ENCODE peak calls at places on chromosomes 5 and 9, in six cellular contexts. One of them, this sample, is unnamed.

GRCh38 chr9:3719286-3719685 is 193.5 kb upstream of the RFX3 start:
- DNase-seq in breast epithelium: no peak
- DNase-seq in stimulated activated CD8-positive, alpha-beta memory T cell treated with anti-CD3 and anti-CD28 coated beads, Interleukin-15, amount 100 ng/mL, for 24 hours: no peak
- DNase-seq in endothelial cell: no peak
- DNase-seq in amygdala: no peak
- DNase-seq in IMR-90: no peak
- DNase-seq in this sample: no peak

GRCh38 chr5:125874717-125875116 is 548.5 kb upstream of the GRAMD2B start:
- DNase-seq in breast epithelium: no peak
- DNase-seq in stimulated activated CD8-positive, alpha-beta memory T cell treated with anti-CD3 and anti-CD28 coated beads, Interleukin-15, amount 100 ng/mL, for 24 hours: no peak
- DNase-seq in endothelial cell: no peak
- DNase-seq in amygdala: no peak
- DNase-seq in IMR-90: no peak
- DNase-seq in this sample: no peak

GRCh38 chr9:78030553-78031270 is 899 bp downstream of the GNAQ start:
- DNase-seq in breast epithelium: peak; percentile 35
- DNase-seq in stimulated activated CD8-positive, alpha-beta memory T cell treated with anti-CD3 and anti-CD28 coated beads, Interleukin-15, amount 100 ng/mL, for 24 hours: peak; percentile 26
- DNase-seq in endothelial cell: peak; percentile 58
- DNase-seq in amygdala: peak; percentile 51
- DNase-seq in IMR-90: peak; percentile 21
- DNase-seq in this sample: no peak

GRCh38 chr5:122909470-122910100 is 64.2 kb downstream of the SNX24 start:
- DNase-seq in breast epithelium: no peak
- DNase-seq in stimulated activated CD8-positive, alpha-beta memory T cell treated with anti-CD3 and anti-CD28 coated beads, Interleukin-15, amount 100 ng/mL, for 24 hours: no peak
- DNase-seq in endothelial cell: no peak
- DNase-seq in amygdala: no peak
- DNase-seq in IMR-90: no peak
- DNase-seq in this sample: no peak

GRCh38 chr5:137199966-137200365 is 299.2 kb downstream of the SPOCK1 start:
- DNase-seq in breast epithelium: no peak
- DNase-seq in stimulated activated CD8-positive, alpha-beta memory T cell treated with anti-CD3 and anti-CD28 coated beads, Interleukin-15, amount 100 ng/mL, for 24 hours: no peak
- DNase-seq in endothelial cell: no peak
- DNase-seq in amygdala: no peak
- DNase-seq in IMR-90: peak; percentile 60
- DNase-seq in this sample: no peak

GRCh38 chr9:96061293-96061987 is 185.9 kb downstream of the ERCC6L2 start:
- DNase-seq in breast epithelium: no peak
- DNase-seq in stimulated activated CD8-positive, alpha-beta memory T cell treated with anti-CD3 and anti-CD28 coated beads, Interleukin-15, amount 100 ng/mL, for 24 hours: no peak
- DNase-seq in endothelial cell: peak; percentile 18
- DNase-seq in amygdala: no peak
- DNase-seq in IMR-90: peak; percentile 41
- DNase-seq in this sample: no peak

GRCh38 chr5:119379096-119379495 is 23.3 kb downstream of the TNFAIP8 start:
- DNase-seq in breast epithelium: no peak
- DNase-seq in stimulated activated CD8-positive, alpha-beta memory T cell treated with anti-CD3 and anti-CD28 coated beads, Interleukin-15, amount 100 ng/mL, for 24 hours: no peak
- DNase-seq in endothelial cell: no peak
- DNase-seq in amygdala: no peak
- DNase-seq in IMR-90: no peak
- DNase-seq in this sample: no peak

GRCh38 chr9:120846906-120847305 is 4.2 kb upstream of the PSMD5 start:
- DNase-seq in breast epithelium: no peak
- DNase-seq in stimulated activated CD8-positive, alpha-beta memory T cell treated with anti-CD3 and anti-CD28 coated beads, Interleukin-15, amount 100 ng/mL, for 24 hours: no peak
- DNase-seq in endothelial cell: no peak
- DNase-seq in amygdala: no peak
- DNase-seq in IMR-90: peak; percentile 26
- DNase-seq in this sample: no peak

GRCh38 chr5:180071418-180072255 is at the start of gene RNF130:
- DNase-seq in breast epithelium: peak; percentile 80
- DNase-seq in stimulated activated CD8-positive, alpha-beta memory T cell treated with anti-CD3 and anti-CD28 coated beads, Interleukin-15, amount 100 ng/mL, for 24 hours: peak; percentile 81
- DNase-seq in endothelial cell: peak; percentile 98
- DNase-seq in amygdala: peak; percentile 82
- DNase-seq in IMR-90: peak; percentile 88
- DNase-seq in this sample: peak; percentile 67

GRCh38 chr9:69097053-69097452 is 61.5 kb downstream of the FXN start:
- DNase-seq in breast epithelium: no peak
- DNase-seq in stimulated activated CD8-positive, alpha-beta memory T cell treated with anti-CD3 and anti-CD28 coated beads, Interleukin-15, amount 100 ng/mL, for 24 hours: no peak
- DNase-seq in endothelial cell: no peak
- DNase-seq in amygdala: no peak
- DNase-seq in IMR-90: peak; percentile 84
- DNase-seq in this sample: no peak

GRCh38 chr5:146461319-146461718 is 14.2 kb downstream of the TCERG1 start:
- DNase-seq in breast epithelium: no peak
- DNase-seq in stimulated activated CD8-positive, alpha-beta memory T cell treated with anti-CD3 and anti-CD28 coated beads, Interleukin-15, amount 100 ng/mL, for 24 hours: no peak
- DNase-seq in endothelial cell: no peak
- DNase-seq in amygdala: no peak
- DNase-seq in IMR-90: peak; percentile 20
- DNase-seq in this sample: no peak

GRCh38 chr5:105218018-105218417 is 1655.4 kb upstream of the NUDT12 start:
- DNase-seq in breast epithelium: no peak
- DNase-seq in stimulated activated CD8-positive, alpha-beta memory T cell treated with anti-CD3 and anti-CD28 coated beads, Interleukin-15, amount 100 ng/mL, for 24 hours: no peak
- DNase-seq in endothelial cell: no peak
- DNase-seq in amygdala: no peak
- DNase-seq in IMR-90: no peak
- DNase-seq in this sample: no peak